ENCODE peak calls at places on chromosome 19, in four cellular contexts. One of them, this sample, is unnamed.

GRCh38 chr19:54230031-54230430 is 7.2 kb upstream of the LILRB3 start:
- DNase-seq in K562: no peak
- DNase-seq in suprapubic skin: no peak
- DNase-seq in heart left ventricle: no peak
- DNase-seq in this sample: no peak

GRCh38 chr19:49932041-49932451 is 2.7 kb upstream of the NUP62 start:
- DNase-seq in K562: no peak
- DNase-seq in suprapubic skin: no peak
- DNase-seq in heart left ventricle: no peak
- DNase-seq in this sample: no peak

GRCh38 chr19:44712864-44713515 is 14.0 kb downstream of the CEACAM16 start:
- DNase-seq in K562: no peak
- DNase-seq in suprapubic skin: no peak
- DNase-seq in heart left ventricle: no peak
- DNase-seq in this sample: no peak

GRCh38 chr19:48445256-48445605 is 552 bp upstream of the GRWD1 start:
- DNase-seq in K562: peak
- DNase-seq in suprapubic skin: peak
- DNase-seq in heart left ventricle: no peak
- DNase-seq in this sample: peak

GRCh38 chr19:46731007-46731501 is 14.1 kb upstream of the PRKD2 start:
- DNase-seq in K562: peak
- DNase-seq in suprapubic skin: no peak
- DNase-seq in heart left ventricle: peak
- DNase-seq in this sample: no peak

GRCh38 chr19:39119830-39120229 is 5.8 kb upstream of the PAK4 start:
- DNase-seq in K562: no peak
- DNase-seq in suprapubic skin: no peak
- DNase-seq in heart left ventricle: no peak
- DNase-seq in this sample: no peak

GRCh38 chr19:41735071-41735623 is 20.2 kb upstream of the CEACAM6 start:
- DNase-seq in K562: no peak
- DNase-seq in suprapubic skin: no peak
- DNase-seq in heart left ventricle: no peak
- DNase-seq in this sample: no peak

GRCh38 chr19:10871711-10872550 is 578 bp downstream of the CARM1 start:
- DNase-seq in K562: peak
- DNase-seq in suprapubic skin: peak
- DNase-seq in heart left ventricle: peak
- DNase-seq in this sample: peak

GRCh38 chr19:41799444-41800000 is 3.1 kb downstream of the CEACAM3 start:
- DNase-seq in K562: no peak
- DNase-seq in suprapubic skin: no peak
- DNase-seq in heart left ventricle: no peak
- DNase-seq in this sample: no peak

GRCh38 chr19:35509861-35510625 is 3.4 kb downstream of the DMKN start:
- DNase-seq in K562: peak
- DNase-seq in suprapubic skin: no peak
- DNase-seq in heart left ventricle: peak
- DNase-seq in this sample: peak

GRCh38 chr19:57949702-57950101 is 2.2 kb upstream of the ZNF256 start:
- DNase-seq in K562: no peak
- DNase-seq in suprapubic skin: no peak
- DNase-seq in heart left ventricle: no peak
- DNase-seq in this sample: no peak

GRCh38 chr19:57946316-57946715 is 1.2 kb downstream of the ZNF256 start:
- DNase-seq in K562: no peak
- DNase-seq in suprapubic skin: no peak
- DNase-seq in heart left ventricle: no peak
- DNase-seq in this sample: no peak

GRCh38 chr19:57949296-57949695 is 1.8 kb upstream of the ZNF256 start:
- DNase-seq in K562: no peak
- DNase-seq in suprapubic skin: no peak
- DNase-seq in heart left ventricle: no peak
- DNase-seq in this sample: no peak

GRCh38 chr19:57947088-57947418 is 453 bp downstream of the ZNF256 start:
- DNase-seq in K562: no peak
- DNase-seq in suprapubic skin: no peak
- DNase-seq in heart left ventricle: peak
- DNase-seq in this sample: peak

DNA sequence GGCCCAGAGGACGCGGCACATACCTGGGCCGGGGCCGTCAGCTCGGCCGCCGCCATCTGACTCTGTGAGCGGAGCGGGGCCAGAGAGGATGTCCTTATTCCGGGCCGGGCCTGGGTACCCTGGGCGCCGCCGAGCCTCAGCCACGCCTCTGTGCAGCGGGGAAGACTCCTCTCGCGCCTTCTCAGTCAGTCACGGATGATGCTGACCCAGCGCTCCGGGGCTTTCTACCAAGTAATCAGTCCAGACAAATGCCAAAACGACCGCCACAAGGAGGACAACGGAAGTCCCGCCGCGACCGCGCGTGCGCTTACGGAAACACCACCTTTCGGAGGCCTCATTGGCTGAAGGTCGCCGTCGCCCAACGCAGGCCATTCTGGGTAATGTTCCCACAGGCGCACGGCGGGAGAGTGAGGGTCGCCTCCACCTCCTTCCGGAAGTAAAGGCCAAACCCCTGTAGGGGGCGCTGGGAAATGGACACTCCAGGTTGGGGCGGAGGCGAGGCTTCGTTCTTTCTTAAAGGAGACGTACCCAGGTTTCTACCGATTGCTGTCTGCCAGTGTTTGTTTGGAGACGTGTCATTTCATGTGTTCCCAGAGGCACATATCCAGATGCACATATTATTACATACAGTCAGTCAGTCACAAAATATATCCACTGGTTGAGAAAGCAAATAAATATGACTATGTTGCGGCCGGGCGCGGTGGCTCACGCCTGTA is at the start of gene ZNF256:
- DNase-seq in K562: peak
- DNase-seq in suprapubic skin: peak
- DNase-seq in heart left ventricle: peak
- DNase-seq in this sample: peak
- TF ChIP-seq POLR2A in K562: no peak
- TF ChIP-seq POLR2A in suprapubic skin: no peak
- TF ChIP-seq POLR2A in heart left ventricle: peak
- TF ChIP-seq POLR2A in this sample: peak

DNA sequence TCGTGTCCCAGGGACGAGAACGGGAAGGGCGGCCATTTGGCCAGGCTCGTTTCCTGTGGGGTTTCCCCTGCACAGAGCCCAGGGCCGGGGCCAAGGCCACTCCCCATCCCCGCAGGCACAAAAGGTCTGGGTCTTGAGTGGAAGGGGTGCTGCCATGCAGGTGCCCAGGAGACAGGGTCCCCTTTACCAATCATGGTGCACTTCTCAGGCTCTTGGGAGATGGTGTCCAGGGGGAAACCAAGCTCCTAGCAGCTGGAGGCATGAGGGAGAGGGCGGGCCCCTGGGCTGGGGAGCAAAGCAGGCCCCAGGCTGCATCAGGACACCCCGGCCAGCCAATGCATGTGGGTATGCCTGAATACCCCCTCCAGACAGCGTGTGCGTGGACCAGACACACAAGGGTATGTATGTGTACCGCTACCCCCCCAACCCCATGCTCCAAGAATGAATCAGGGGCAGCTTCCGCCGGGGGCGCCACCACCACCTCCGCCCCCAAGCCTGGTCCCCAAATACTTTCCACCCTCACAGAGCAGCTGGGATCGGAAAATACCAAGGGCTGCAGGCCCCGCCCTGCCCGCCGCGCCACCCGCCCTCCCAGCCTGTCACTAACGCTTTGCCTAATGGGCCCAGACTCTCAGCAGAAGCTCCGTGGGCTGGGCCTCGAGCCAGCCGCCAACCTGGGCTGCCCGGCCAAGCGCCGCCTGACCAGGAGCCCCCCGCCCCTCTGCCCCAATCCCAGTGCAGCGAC is 37.6 kb upstream of the NANOS3 start:
- DNase-seq in K562: peak
- DNase-seq in suprapubic skin: peak
- DNase-seq in heart left ventricle: peak
- DNase-seq in this sample: peak
- TF ChIP-seq POLR2A in K562: peak
- TF ChIP-seq POLR2A in suprapubic skin: peak
- TF ChIP-seq POLR2A in heart left ventricle: peak
- TF ChIP-seq POLR2A in this sample: peak

GRCh38 chr19:32202244-32202643 is 143.2 kb upstream of the ZNF507 start:
- DNase-seq in K562: no peak
- DNase-seq in suprapubic skin: no peak
- DNase-seq in heart left ventricle: no peak
- DNase-seq in this sample: no peak

GRCh38 chr19:32206065-32206464 is 139.3 kb upstream of the ZNF507 start:
- DNase-seq in K562: no peak
- DNase-seq in suprapubic skin: no peak
- DNase-seq in heart left ventricle: no peak
- DNase-seq in this sample: no peak

GRCh38 chr19:32203161-32203560 is 142.2 kb upstream of the ZNF507 start:
- DNase-seq in K562: no peak
- DNase-seq in suprapubic skin: no peak
- DNase-seq in heart left ventricle: no peak
- DNase-seq in this sample: no peak

DNA sequence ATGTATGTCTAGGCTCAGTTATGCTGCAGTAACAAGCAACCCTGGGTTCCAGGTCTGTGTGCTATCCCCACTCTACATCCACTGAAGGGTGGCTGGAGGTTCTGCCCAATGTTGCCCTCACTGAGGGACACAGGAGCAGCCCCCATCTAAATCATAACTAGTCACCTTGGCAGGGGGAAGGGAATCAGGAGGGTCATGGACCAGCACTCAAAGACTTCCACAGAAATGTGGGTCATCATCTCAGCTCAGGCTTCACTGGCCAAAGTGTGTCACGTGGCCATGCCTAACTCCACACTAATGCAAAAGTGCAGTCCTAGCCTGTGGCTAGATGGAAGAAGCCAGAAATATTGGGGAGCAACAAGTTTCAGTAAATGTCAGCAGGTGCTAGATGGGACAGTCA is 137.3 kb upstream of the ZNF507 start:
- DNase-seq in K562: no peak
- DNase-seq in suprapubic skin: no peak
- DNase-seq in heart left ventricle: no peak
- DNase-seq in this sample: no peak
- TF ChIP-seq POLR2A in K562: no peak
- TF ChIP-seq POLR2A in suprapubic skin: no peak
- TF ChIP-seq POLR2A in heart left ventricle: no peak
- TF ChIP-seq POLR2A in this sample: no peak

GRCh38 chr19:40662925-40663711 is 27.3 kb downstream of the NUMBL start:
- DNase-seq in K562: peak
- DNase-seq in suprapubic skin: peak
- DNase-seq in heart left ventricle: peak
- DNase-seq in this sample: peak

GRCh38 chr19:40667602-40668001 is 22.8 kb downstream of the NUMBL start:
- DNase-seq in K562: no peak
- DNase-seq in suprapubic skin: no peak
- DNase-seq in heart left ventricle: no peak
- DNase-seq in this sample: no peak

GRCh38 chr19:40666803-40667438 is 23.5 kb downstream of the NUMBL start:
- DNase-seq in K562: no peak
- DNase-seq in suprapubic skin: no peak
- DNase-seq in heart left ventricle: peak
- DNase-seq in this sample: no peak

GRCh38 chr19:40661616-40662015 is 28.8 kb downstream of the NUMBL start:
- DNase-seq in K562: no peak
- DNase-seq in suprapubic skin: no peak
- DNase-seq in heart left ventricle: no peak
- DNase-seq in this sample: no peak

DNA sequence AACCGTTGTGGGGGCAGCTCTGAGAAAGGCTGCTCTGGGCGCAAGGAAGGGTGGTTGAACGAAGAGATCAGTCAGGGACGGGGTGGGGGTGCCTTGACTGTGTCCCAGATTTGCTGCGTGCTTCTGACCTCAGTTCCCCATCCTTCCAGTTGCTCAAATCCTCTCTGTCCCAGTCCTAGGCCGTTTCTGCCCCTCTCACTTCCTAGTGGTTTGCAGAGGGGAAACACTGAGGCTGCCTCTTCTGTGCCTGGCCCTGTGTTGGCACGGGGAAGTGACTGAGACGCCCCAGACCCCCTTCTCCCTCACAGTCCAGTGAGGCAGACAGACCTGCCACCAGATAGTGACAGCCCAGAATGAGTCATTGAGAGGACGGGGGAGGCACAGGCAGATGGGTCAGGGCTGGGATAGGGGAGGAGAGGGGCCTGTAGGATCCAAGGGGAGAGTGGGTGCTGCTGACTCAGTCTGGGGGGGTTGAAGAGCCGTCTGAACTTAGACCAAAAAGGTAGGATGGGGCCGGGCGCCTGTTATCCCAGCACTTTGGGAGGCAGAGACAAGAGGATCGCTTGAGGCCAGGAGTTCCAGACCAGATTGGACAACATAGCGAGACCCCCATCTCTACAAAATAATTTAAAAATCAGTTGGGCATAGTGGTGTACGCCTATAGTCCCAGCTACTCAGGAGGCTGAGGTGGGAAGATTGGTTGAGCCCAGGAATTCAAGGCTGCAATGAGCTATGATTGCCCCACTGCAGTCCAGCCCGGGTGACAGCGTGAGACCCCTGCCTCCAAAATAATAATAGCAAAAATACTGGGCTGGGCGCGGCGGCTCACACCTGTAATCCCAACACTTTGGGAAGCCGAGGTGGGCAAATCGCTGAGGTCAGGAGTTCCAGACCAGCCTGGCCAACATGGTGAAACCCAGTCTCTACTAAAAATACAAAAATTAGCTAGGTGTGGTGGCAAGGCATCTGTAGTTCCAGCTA is 26.4 kb downstream of the NUMBL start:
- DNase-seq in K562: peak
- DNase-seq in suprapubic skin: no peak
- DNase-seq in heart left ventricle: no peak
- DNase-seq in this sample: peak
- TF ChIP-seq POLR2A in K562: peak
- TF ChIP-seq POLR2A in suprapubic skin: no peak
- TF ChIP-seq POLR2A in heart left ventricle: no peak
- TF ChIP-seq POLR2A in this sample: peak

GRCh38 chr19:6035026-6035425 is 57.1 kb upstream of the RANBP3 start:
- DNase-seq in K562: no peak
- DNase-seq in suprapubic skin: peak
- DNase-seq in heart left ventricle: no peak
- DNase-seq in this sample: no peak
- TF ChIP-seq POLR2A in K562: no peak
- TF ChIP-seq POLR2A in suprapubic skin: no peak
- TF ChIP-seq POLR2A in heart left ventricle: no peak
- TF ChIP-seq POLR2A in this sample: no peak

GRCh38 chr19:6062274-6062673 is 48.0 kb downstream of the RFX2 start:
- DNase-seq in K562: no peak
- DNase-seq in suprapubic skin: peak
- DNase-seq in heart left ventricle: no peak
- DNase-seq in this sample: no peak
- TF ChIP-seq POLR2A in K562: no peak
- TF ChIP-seq POLR2A in suprapubic skin: no peak
- TF ChIP-seq POLR2A in heart left ventricle: no peak
- TF ChIP-seq POLR2A in this sample: no peak

GRCh38 chr19:38046254-38047047 is 139.4 kb downstream of the SIPA1L3 start:
- DNase-seq in K562: no peak
- DNase-seq in suprapubic skin: no peak
- DNase-seq in heart left ventricle: no peak
- DNase-seq in this sample: no peak
- TF ChIP-seq POLR2A in K562: no peak
- TF ChIP-seq POLR2A in suprapubic skin: no peak
- TF ChIP-seq POLR2A in heart left ventricle: no peak
- TF ChIP-seq POLR2A in this sample: no peak

This sample was measured in erythroblast.